ENCODE peak calls at places on chromosomes 1 and 21, in four cellular contexts. One of them, this sample, is unnamed.

GRCh38 chr1:48677306-48678287 is 99.1 kb downstream of the BEND5 start:
- DNase-seq in H4: peak
- DNase-seq in ACHN: peak
- DNase-seq in ovary: peak
- DNase-seq in this sample: peak

GRCh38 chr1:150053911-150054310 is 13.7 kb upstream of the VPS45 start:
- DNase-seq in H4: no peak
- DNase-seq in ACHN: no peak
- DNase-seq in ovary: no peak
- DNase-seq in this sample: no peak

GRCh38 chr1:151547119-151547899 is 7.2 kb downstream of the TUFT1 start:
- DNase-seq in H4: peak
- DNase-seq in ACHN: peak
- DNase-seq in ovary: peak
- DNase-seq in this sample: no peak

GRCh38 chr1:96002969-96003964 is 718.3 kb upstream of the PTBP2 start:
- DNase-seq in H4: no peak
- DNase-seq in ACHN: no peak
- DNase-seq in ovary: no peak
- DNase-seq in this sample: no peak

GRCh38 chr1:39895731-39896480 is 5.8 kb downstream of the MYCL start:
- DNase-seq in H4: no peak
- DNase-seq in ACHN: no peak
- DNase-seq in ovary: no peak
- DNase-seq in this sample: no peak

GRCh38 chr1:240496941-240497340 is 115.0 kb downstream of the GREM2 start:
- DNase-seq in H4: no peak
- DNase-seq in ACHN: no peak
- DNase-seq in ovary: no peak
- DNase-seq in this sample: no peak

GRCh38 chr21:42309753-42310213 is 5.4 kb downstream of the TFF3 start:
- DNase-seq in H4: peak
- DNase-seq in ACHN: peak
- DNase-seq in ovary: peak
- DNase-seq in this sample: peak

GRCh38 chr1:47507921-47508894 is 70.4 kb downstream of the FOXD2 start:
- DNase-seq in H4: no peak
- DNase-seq in ACHN: no peak
- DNase-seq in ovary: no peak
- DNase-seq in this sample: peak

GRCh38 chr1:67441183-67441582 is 11.0 kb upstream of the SERBP1 start:
- DNase-seq in H4: peak
- DNase-seq in ACHN: no peak
- DNase-seq in ovary: peak
- DNase-seq in this sample: no peak

GRCh38 chr1:74396462-74396861 is 115.9 kb downstream of the LRRC53 start:
- DNase-seq in H4: no peak
- DNase-seq in ACHN: no peak
- DNase-seq in ovary: no peak
- DNase-seq in this sample: no peak

GRCh38 chr1:64499966-64500365 is 30.0 kb downstream of the CACHD1 start:
- DNase-seq in H4: no peak
- DNase-seq in ACHN: peak
- DNase-seq in ovary: no peak
- DNase-seq in this sample: no peak

GRCh38 chr1:17682403-17682802 is 72.7 kb upstream of the ACTL8 start:
- DNase-seq in H4: no peak
- DNase-seq in ACHN: no peak
- DNase-seq in ovary: no peak
- DNase-seq in this sample: no peak

GRCh38 chr1:84762664-84763063 is 72.4 kb upstream of the SSX2IP start:
- DNase-seq in H4: no peak
- DNase-seq in ACHN: no peak
- DNase-seq in ovary: no peak
- DNase-seq in this sample: no peak

GRCh38 chr1:76105269-76105850 is 30.8 kb downstream of the ST6GALNAC3 start:
- DNase-seq in H4: no peak
- DNase-seq in ACHN: no peak
- DNase-seq in ovary: no peak
- DNase-seq in this sample: no peak

GRCh38 chr1:116322752-116323405 is 50.2 kb upstream of the ATP1A1 start:
- DNase-seq in H4: no peak
- DNase-seq in ACHN: no peak
- DNase-seq in ovary: no peak
- DNase-seq in this sample: peak

GRCh38 chr21:34807146-34807880 is 138.5 kb downstream of the CLIC6 start:
- DNase-seq in H4: peak
- DNase-seq in ACHN: peak
- DNase-seq in ovary: no peak
- DNase-seq in this sample: no peak

GRCh38 chr1:99963041-99963795 is 6.6 kb upstream of the SLC35A3 start:
- DNase-seq in H4: no peak
- DNase-seq in ACHN: no peak
- DNase-seq in ovary: no peak
- DNase-seq in this sample: no peak

GRCh38 chr1:29835486-29836273 is 599.4 kb downstream of the PTPRU start:
- DNase-seq in H4: no peak
- DNase-seq in ACHN: no peak
- DNase-seq in ovary: no peak
- DNase-seq in this sample: no peak

GRCh38 chr1:112508242-112509004 is at the start of gene WNT2B:
- DNase-seq in H4: no peak
- DNase-seq in ACHN: no peak
- DNase-seq in ovary: peak
- DNase-seq in this sample: no peak

GRCh38 chr1:43221256-43221778 is 48.5 kb upstream of the TMEM125 start:
- DNase-seq in H4: no peak
- DNase-seq in ACHN: no peak
- DNase-seq in ovary: no peak
- DNase-seq in this sample: no peak

GRCh38 chr1:65310078-65310587 is 790 bp downstream of the DNAJC6 start:
- DNase-seq in H4: no peak
- DNase-seq in ACHN: peak
- DNase-seq in ovary: peak
- DNase-seq in this sample: peak

GRCh38 chr1:109569323-109569722 is 20.9 kb downstream of the GNAI3 start:
- DNase-seq in H4: no peak
- DNase-seq in ACHN: no peak
- DNase-seq in ovary: no peak
- DNase-seq in this sample: no peak

GRCh38 chr1:65493792-65494191 is 73.3 kb downstream of the LEPR start:
- DNase-seq in H4: peak
- DNase-seq in ACHN: no peak
- DNase-seq in ovary: no peak
- DNase-seq in this sample: no peak

GRCh38 chr1:206839857-206840256 is 25.6 kb upstream of the IL20 start:
- DNase-seq in H4: peak
- DNase-seq in ACHN: peak
- DNase-seq in ovary: no peak
- DNase-seq in this sample: no peak

GRCh38 chr1:246110343-246111219 is 396.5 kb downstream of the SMYD3 start:
- DNase-seq in H4: peak
- DNase-seq in ACHN: no peak
- DNase-seq in ovary: peak
- DNase-seq in this sample: peak

GRCh38 chr1:81186271-81186670 is 614.5 kb upstream of the ADGRL2 start:
- DNase-seq in H4: no peak
- DNase-seq in ACHN: no peak
- DNase-seq in ovary: no peak
- DNase-seq in this sample: no peak